ENCODE peak calls at places on chromosomes 6 and 20, in five cellular contexts. One of them, this sample, is unnamed. For H3K36me3, the result is how much of the 10 kb centered on the place peaks cover.

GRCh38 chr6:7761047-7761446 is 35.1 kb downstream of the BMP6 start:
- DNase-seq in mucosa of descending colon: no peak
- DNase-seq in adipocyte: peak
- DNase-seq in naive thymus-derived CD4-positive, alpha-beta T cell: no peak
- DNase-seq in OCI-LY7: no peak
- DNase-seq in this sample: no peak

GRCh38 chr20:3209946-3210317 is 634 bp downstream of the ITPA start:
- DNase-seq in adipocyte: peak
- DNase-seq in mucosa of descending colon: no peak
- DNase-seq in naive thymus-derived CD4-positive, alpha-beta T cell: no peak
- DNase-seq in OCI-LY7: peak
- DNase-seq in this sample: no peak

GRCh38 chr6:2857580-2858337 is 16.1 kb upstream of the SERPINB1 start:
- DNase-seq in naive thymus-derived CD4-positive, alpha-beta T cell: no peak
- DNase-seq in OCI-LY7: peak
- DNase-seq in adipocyte: no peak
- DNase-seq in mucosa of descending colon: peak
- DNase-seq in this sample: peak

GRCh38 chr6:15366003-15366535 is 120.2 kb downstream of the JARID2 start:
- DNase-seq in naive thymus-derived CD4-positive, alpha-beta T cell: no peak
- DNase-seq in OCI-LY7: no peak
- DNase-seq in mucosa of descending colon: no peak
- DNase-seq in adipocyte: no peak
- DNase-seq in this sample: no peak

GRCh38 chr6:170590725-170591124 is 6.3 kb upstream of the PDCD2 start:
- DNase-seq in OCI-LY7: no peak
- DNase-seq in adipocyte: no peak
- DNase-seq in mucosa of descending colon: no peak
- DNase-seq in naive thymus-derived CD4-positive, alpha-beta T cell: no peak
- DNase-seq in this sample: no peak

GRCh38 chr20:64229537-64230061 is 25.9 kb upstream of the PCMTD2 start:
- DNase-seq in naive thymus-derived CD4-positive, alpha-beta T cell: no peak
- DNase-seq in mucosa of descending colon: peak
- DNase-seq in adipocyte: no peak
- DNase-seq in OCI-LY7: no peak
- DNase-seq in this sample: no peak

GRCh38 chr6:11206576-11206975 is 25.9 kb downstream of the NEDD9 start:
- DNase-seq in mucosa of descending colon: no peak
- DNase-seq in OCI-LY7: no peak
- DNase-seq in adipocyte: no peak
- DNase-seq in naive thymus-derived CD4-positive, alpha-beta T cell: no peak
- DNase-seq in this sample: no peak

GRCh38 chr20:24836900-24837299 is 112.2 kb upstream of the CST7 start:
- DNase-seq in mucosa of descending colon: no peak
- DNase-seq in adipocyte: no peak
- DNase-seq in naive thymus-derived CD4-positive, alpha-beta T cell: no peak
- DNase-seq in OCI-LY7: no peak
- DNase-seq in this sample: no peak

GRCh38 chr20:50189681-50190250 is 864 bp upstream of the CEBPB start:
- DNase-seq in OCI-LY7: peak
- DNase-seq in adipocyte: no peak
- DNase-seq in naive thymus-derived CD4-positive, alpha-beta T cell: no peak
- DNase-seq in mucosa of descending colon: peak
- DNase-seq in this sample: peak

GRCh38 chr6:144179817-144180216 is 29.5 kb downstream of the STX11 start:
- DNase-seq in adipocyte: no peak
- DNase-seq in naive thymus-derived CD4-positive, alpha-beta T cell: no peak
- DNase-seq in OCI-LY7: no peak
- DNase-seq in mucosa of descending colon: no peak
- DNase-seq in this sample: no peak

GRCh38 chr20:47269309-47270165 is 87.0 kb downstream of the ZMYND8 start:
- DNase-seq in mucosa of descending colon: no peak
- DNase-seq in OCI-LY7: no peak
- DNase-seq in adipocyte: peak
- DNase-seq in naive thymus-derived CD4-positive, alpha-beta T cell: no peak
- DNase-seq in this sample: no peak

GRCh38 chr6:97068211-97068610 is 143.7 kb downstream of the KLHL32 start:
- DNase-seq in adipocyte: peak
- DNase-seq in naive thymus-derived CD4-positive, alpha-beta T cell: no peak
- DNase-seq in mucosa of descending colon: no peak
- DNase-seq in OCI-LY7: peak
- DNase-seq in this sample: no peak

GRCh38 chr6:108914235-108915022 is 66.2 kb downstream of the ARMC2 start:
- DNase-seq in OCI-LY7: peak
- DNase-seq in mucosa of descending colon: no peak
- DNase-seq in naive thymus-derived CD4-positive, alpha-beta T cell: peak
- DNase-seq in adipocyte: no peak
- DNase-seq in this sample: no peak

GRCh38 chr20:50191566-50192363 is 1.1 kb downstream of the CEBPB start:
- DNase-seq in OCI-LY7: peak
- DNase-seq in adipocyte: peak
- DNase-seq in mucosa of descending colon: peak
- DNase-seq in naive thymus-derived CD4-positive, alpha-beta T cell: peak
- DNase-seq in this sample: peak

GRCh38 chr6:16964553-16965499 is 137.0 kb upstream of the STMND1 start:
- DNase-seq in naive thymus-derived CD4-positive, alpha-beta T cell: peak
- DNase-seq in mucosa of descending colon: peak
- DNase-seq in adipocyte: peak
- DNase-seq in OCI-LY7: peak
- DNase-seq in this sample: peak

GRCh38 chr6:79984261-79984660 is 20.2 kb upstream of the TTK start:
- DNase-seq in adipocyte: no peak
- DNase-seq in OCI-LY7: no peak
- DNase-seq in naive thymus-derived CD4-positive, alpha-beta T cell: no peak
- DNase-seq in mucosa of descending colon: no peak
- DNase-seq in this sample: no peak

GRCh38 chr6:15255481-15256414 is 9.9 kb downstream of the JARID2 start:
- DNase-seq in naive thymus-derived CD4-positive, alpha-beta T cell: no peak
- DNase-seq in OCI-LY7: peak
- DNase-seq in mucosa of descending colon: no peak
- DNase-seq in adipocyte: no peak
- DNase-seq in this sample: no peak

GRCh38 chr6:107107791-107108190 is 7.5 kb downstream of the BEND3 start:
- DNase-seq in naive thymus-derived CD4-positive, alpha-beta T cell: no peak
- DNase-seq in OCI-LY7: no peak
- DNase-seq in mucosa of descending colon: no peak
- DNase-seq in adipocyte: no peak
- DNase-seq in this sample: no peak

GRCh38 chr6:116773886-116774285 is 8.4 kb upstream of the FAM162B start:
- DNase-seq in naive thymus-derived CD4-positive, alpha-beta T cell: no peak
- DNase-seq in adipocyte: peak
- DNase-seq in OCI-LY7: no peak
- DNase-seq in mucosa of descending colon: no peak
- DNase-seq in this sample: no peak

GRCh38 chr20:58651548-58651822 is 402 bp downstream of the STX16 start:
- DNase-seq in naive thymus-derived CD4-positive, alpha-beta T cell: no peak
- DNase-seq in mucosa of descending colon: no peak
- DNase-seq in OCI-LY7: peak
- DNase-seq in adipocyte: no peak
- DNase-seq in this sample: no peak

GRCh38 chr6:160768101-160768500 is 66.1 kb downstream of the PLG start:
- DNase-seq in OCI-LY7: no peak
- DNase-seq in mucosa of descending colon: no peak
- DNase-seq in naive thymus-derived CD4-positive, alpha-beta T cell: no peak
- DNase-seq in adipocyte: no peak
- DNase-seq in this sample: no peak

GRCh38 chr20:1734269-1734858 is 76.8 kb upstream of the SIRPG start:
- DNase-seq in naive thymus-derived CD4-positive, alpha-beta T cell: peak
- DNase-seq in OCI-LY7: no peak
- DNase-seq in mucosa of descending colon: no peak
- DNase-seq in adipocyte: no peak
- DNase-seq in this sample: no peak

GRCh38 chr6:119514355-119514754 is 164.8 kb upstream of the MAN1A1 start:
- DNase-seq in adipocyte: no peak
- DNase-seq in mucosa of descending colon: no peak
- DNase-seq in OCI-LY7: no peak
- DNase-seq in naive thymus-derived CD4-positive, alpha-beta T cell: no peak
- DNase-seq in this sample: no peak

GRCh38 chr6:36963451-36964290 is 9.1 kb downstream of the PI16 start:
- DNase-seq in adipocyte: no peak
- DNase-seq in mucosa of descending colon: no peak
- DNase-seq in naive thymus-derived CD4-positive, alpha-beta T cell: no peak
- DNase-seq in OCI-LY7: peak
- DNase-seq in this sample: no peak

GRCh38 chr20:59631751-59632380 is 27.5 kb downstream of the PHACTR3 start:
- DNase-seq in OCI-LY7: no peak
- DNase-seq in adipocyte: no peak
- DNase-seq in mucosa of descending colon: no peak
- DNase-seq in naive thymus-derived CD4-positive, alpha-beta T cell: no peak
- DNase-seq in this sample: no peak

GRCh38 chr6:70298070-70298469 is 4.8 kb downstream of the COL9A1 start:
- DNase-seq in OCI-LY7: no peak
- DNase-seq in mucosa of descending colon: no peak
- DNase-seq in adipocyte: no peak
- DNase-seq in naive thymus-derived CD4-positive, alpha-beta T cell: no peak
- DNase-seq in this sample: no peak

GRCh38 chr20:9121211-9121610 is 52.3 kb downstream of the PLCB4 start:
- DNase-seq in adipocyte: no peak
- DNase-seq in OCI-LY7: no peak
- DNase-seq in naive thymus-derived CD4-positive, alpha-beta T cell: no peak
- DNase-seq in mucosa of descending colon: no peak
- DNase-seq in this sample: no peak

GRCh38 chr6:115241373-115241772 is 819.3 kb downstream of the FRK start:
- DNase-seq in naive thymus-derived CD4-positive, alpha-beta T cell: no peak
- DNase-seq in adipocyte: no peak
- DNase-seq in OCI-LY7: no peak
- DNase-seq in mucosa of descending colon: no peak
- DNase-seq in this sample: no peak

GRCh38 chr20:31790401-31790800 is 28.8 kb upstream of the MYLK2 start:
- DNase-seq in adipocyte: peak
- DNase-seq in mucosa of descending colon: no peak
- DNase-seq in naive thymus-derived CD4-positive, alpha-beta T cell: no peak
- DNase-seq in OCI-LY7: no peak
- DNase-seq in this sample: no peak

GRCh38 chr20:31785089-31785488 is 34.1 kb upstream of the MYLK2 start:
- DNase-seq in OCI-LY7: no peak
- DNase-seq in naive thymus-derived CD4-positive, alpha-beta T cell: no peak
- DNase-seq in adipocyte: no peak
- DNase-seq in mucosa of descending colon: no peak
- DNase-seq in this sample: no peak

DNA sequence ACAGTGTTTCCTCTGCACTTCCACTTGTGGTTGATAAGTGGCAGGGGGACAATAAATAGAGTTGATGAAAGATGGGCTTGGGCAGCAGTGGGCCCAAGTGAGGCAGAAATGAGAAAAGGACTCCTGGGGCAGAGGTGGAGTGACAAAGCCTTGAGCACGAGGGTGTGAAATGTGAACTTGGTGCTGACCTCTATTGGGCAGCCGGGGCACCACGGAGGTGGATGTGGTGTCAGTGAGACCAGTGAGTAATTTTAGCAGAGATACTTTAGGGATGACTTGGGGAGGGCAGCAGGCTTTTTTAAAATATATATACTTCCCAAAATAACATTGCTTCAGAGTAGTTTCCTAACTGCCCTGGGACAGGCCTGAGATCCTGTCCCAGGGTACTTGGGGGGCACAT is 30.6 kb upstream of the MYLK2 start:
- DNase-seq in OCI-LY7: no peak
- DNase-seq in naive thymus-derived CD4-positive, alpha-beta T cell: no peak
- DNase-seq in mucosa of descending colon: no peak
- DNase-seq in adipocyte: peak
- DNase-seq in this sample: no peak
- H3K36me3 ChIP-seq in OCI-LY7: half or more
- H3K36me3 ChIP-seq in naive thymus-derived CD4-positive, alpha-beta T cell: under half
- H3K36me3 ChIP-seq in mucosa of descending colon: under half
- H3K36me3 ChIP-seq in adipocyte: under half
- H3K36me3 ChIP-seq in this sample: under half

GRCh38 chr20:53582574-53583351 is 10.9 kb downstream of the ZNF217 start:
- DNase-seq in mucosa of descending colon: no peak
- DNase-seq in naive thymus-derived CD4-positive, alpha-beta T cell: no peak
- DNase-seq in OCI-LY7: peak
- DNase-seq in adipocyte: peak
- DNase-seq in this sample: no peak
- H3K36me3 ChIP-seq in mucosa of descending colon: under half
- H3K36me3 ChIP-seq in naive thymus-derived CD4-positive, alpha-beta T cell: under half
- H3K36me3 ChIP-seq in OCI-LY7: half or more
- H3K36me3 ChIP-seq in adipocyte: under half
- H3K36me3 ChIP-seq in this sample: under half

GRCh38 chr20:37404461-37404881 is 58.5 kb downstream of the SRC start:
- DNase-seq in adipocyte: no peak
- DNase-seq in OCI-LY7: no peak
- DNase-seq in mucosa of descending colon: no peak
- DNase-seq in naive thymus-derived CD4-positive, alpha-beta T cell: no peak
- DNase-seq in this sample: no peak
- H3K36me3 ChIP-seq in adipocyte: under half
- H3K36me3 ChIP-seq in OCI-LY7: under half
- H3K36me3 ChIP-seq in mucosa of descending colon: under half
- H3K36me3 ChIP-seq in naive thymus-derived CD4-positive, alpha-beta T cell: under half
- H3K36me3 ChIP-seq in this sample: under half

DNA sequence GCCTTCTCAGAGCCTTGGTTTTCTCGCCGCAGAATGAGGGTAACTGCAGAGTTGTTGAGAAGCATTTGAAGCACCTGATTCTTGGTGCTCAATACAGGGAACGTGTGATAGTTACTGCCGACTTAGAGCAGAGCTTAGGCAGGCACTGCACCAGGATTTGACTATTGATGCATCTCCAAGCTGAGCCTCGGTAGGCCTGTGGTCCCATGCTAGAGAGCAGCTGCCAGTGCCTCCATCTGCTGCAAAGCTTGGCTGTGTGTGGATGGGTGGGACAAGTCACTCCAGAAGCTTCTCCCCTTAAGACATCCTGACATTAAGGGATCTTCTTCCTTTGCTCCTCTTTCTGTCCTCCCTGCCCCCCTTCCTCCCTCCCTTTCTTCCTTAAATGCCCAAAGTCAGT is 40.9 kb downstream of the FAM209B start:
- DNase-seq in mucosa of descending colon: no peak
- DNase-seq in naive thymus-derived CD4-positive, alpha-beta T cell: no peak
- DNase-seq in OCI-LY7: no peak
- DNase-seq in adipocyte: no peak
- DNase-seq in this sample: no peak
- H3K36me3 ChIP-seq in mucosa of descending colon: under half
- H3K36me3 ChIP-seq in naive thymus-derived CD4-positive, alpha-beta T cell: under half
- H3K36me3 ChIP-seq in OCI-LY7: under half
- H3K36me3 ChIP-seq in adipocyte: under half
- H3K36me3 ChIP-seq in this sample: under half

DNA sequence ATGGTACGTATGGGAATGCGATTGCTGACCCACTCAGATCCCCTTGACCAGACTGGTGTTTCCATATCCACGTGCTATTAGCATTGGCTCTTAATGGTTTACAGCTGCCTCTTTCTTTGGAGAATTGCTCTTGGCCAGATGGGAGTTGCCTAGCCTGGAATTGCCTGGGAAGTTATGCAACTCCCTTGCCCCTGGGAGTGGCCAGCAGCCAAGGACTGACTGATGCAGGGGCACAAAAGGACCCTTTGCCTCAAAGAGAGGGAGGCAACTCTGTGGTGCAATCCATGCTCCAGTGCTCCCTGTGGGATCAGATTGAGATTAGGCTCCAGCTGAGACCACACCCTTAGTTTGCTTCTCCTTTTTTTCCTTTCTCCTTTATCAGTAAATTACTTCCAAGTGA is 203.5 kb upstream of the JAG1 start:
- DNase-seq in OCI-LY7: no peak
- DNase-seq in naive thymus-derived CD4-positive, alpha-beta T cell: no peak
- DNase-seq in adipocyte: peak
- DNase-seq in mucosa of descending colon: no peak
- DNase-seq in this sample: peak
- H3K36me3 ChIP-seq in OCI-LY7: under half
- H3K36me3 ChIP-seq in naive thymus-derived CD4-positive, alpha-beta T cell: under half
- H3K36me3 ChIP-seq in adipocyte: under half
- H3K36me3 ChIP-seq in mucosa of descending colon: under half
- H3K36me3 ChIP-seq in this sample: under half

GRCh38 chr6:42604150-42604549 is 40.3 kb downstream of the UBR2 start:
- DNase-seq in OCI-LY7: no peak
- DNase-seq in mucosa of descending colon: no peak
- DNase-seq in naive thymus-derived CD4-positive, alpha-beta T cell: no peak
- DNase-seq in adipocyte: peak
- DNase-seq in this sample: no peak
- H3K36me3 ChIP-seq in OCI-LY7: under half
- H3K36me3 ChIP-seq in mucosa of descending colon: under half
- H3K36me3 ChIP-seq in naive thymus-derived CD4-positive, alpha-beta T cell: under half
- H3K36me3 ChIP-seq in adipocyte: under half
- H3K36me3 ChIP-seq in this sample: under half